ENCODE peak calls at places on chromosomes 1 and 21, in six cellular contexts. One of them, this sample, is unnamed.

GRCh38 chr1:183609313-183609712 is 19.1 kb upstream of the NCF2 start:
- DNase-seq in tibial artery: peak; percentile 82
- DNase-seq in adrenal gland: peak; percentile 35
- DNase-seq in esophagus squamous epithelium: no peak
- DNase-seq in left lung: peak; percentile 69
- DNase-seq in left ventricle myocardium inferior: peak; percentile 58
- DNase-seq in this sample: peak; percentile 44

GRCh38 chr1:194935864-194936263 is 1672.4 kb downstream of the KCNT2 start:
- DNase-seq in tibial artery: no peak
- DNase-seq in adrenal gland: no peak
- DNase-seq in esophagus squamous epithelium: no peak
- DNase-seq in left lung: no peak
- DNase-seq in left ventricle myocardium inferior: no peak
- DNase-seq in this sample: no peak

GRCh38 chr1:202656057-202656456 is 54.2 kb downstream of the SYT2 start:
- DNase-seq in tibial artery: no peak
- DNase-seq in adrenal gland: no peak
- DNase-seq in esophagus squamous epithelium: no peak
- DNase-seq in left lung: no peak
- DNase-seq in left ventricle myocardium inferior: no peak
- DNase-seq in this sample: no peak

GRCh38 chr1:191174298-191174697 is 696.6 kb upstream of the BRINP3 start:
- DNase-seq in tibial artery: no peak
- DNase-seq in adrenal gland: no peak
- DNase-seq in esophagus squamous epithelium: no peak
- DNase-seq in left lung: no peak
- DNase-seq in left ventricle myocardium inferior: no peak
- DNase-seq in this sample: no peak

GRCh38 chr21:39911286-39911685 is 44.0 kb downstream of the PCP4 start:
- DNase-seq in tibial artery: no peak
- DNase-seq in adrenal gland: no peak
- DNase-seq in esophagus squamous epithelium: no peak
- DNase-seq in left lung: no peak
- DNase-seq in left ventricle myocardium inferior: no peak
- DNase-seq in this sample: no peak

GRCh38 chr1:66275601-66276023 is 258.3 kb upstream of the SGIP1 start:
- DNase-seq in tibial artery: no peak
- DNase-seq in adrenal gland: peak; percentile 49
- DNase-seq in esophagus squamous epithelium: no peak
- DNase-seq in left lung: peak; percentile 63
- DNase-seq in left ventricle myocardium inferior: no peak
- DNase-seq in this sample: no peak

GRCh38 chr1:89821322-89822108 is 683 bp downstream of the LRRC8D start:
- DNase-seq in tibial artery: peak; percentile 67
- DNase-seq in adrenal gland: peak; percentile 38
- DNase-seq in esophagus squamous epithelium: no peak
- DNase-seq in left lung: peak; percentile 63
- DNase-seq in left ventricle myocardium inferior: peak; percentile 51
- DNase-seq in this sample: peak; percentile 42

GRCh38 chr1:84782311-84782771 is 92.1 kb upstream of the SSX2IP start:
- DNase-seq in tibial artery: no peak
- DNase-seq in adrenal gland: peak; percentile 43
- DNase-seq in esophagus squamous epithelium: no peak
- DNase-seq in left lung: peak; percentile 60
- DNase-seq in left ventricle myocardium inferior: peak; percentile 64
- DNase-seq in this sample: peak; percentile 69

GRCh38 chr1:119136401-119136800 is 4.1 kb downstream of the WARS2 start:
- DNase-seq in tibial artery: no peak
- DNase-seq in adrenal gland: no peak
- DNase-seq in esophagus squamous epithelium: no peak
- DNase-seq in left lung: no peak
- DNase-seq in left ventricle myocardium inferior: no peak
- DNase-seq in this sample: no peak

GRCh38 chr1:238191161-238191560 is 300.4 kb upstream of the ZP4 start:
- DNase-seq in tibial artery: no peak
- DNase-seq in adrenal gland: no peak
- DNase-seq in esophagus squamous epithelium: no peak
- DNase-seq in left lung: no peak
- DNase-seq in left ventricle myocardium inferior: no peak
- DNase-seq in this sample: no peak

GRCh38 chr1:35707253-35708178 is 11.2 kb downstream of the C1orf216 start:
- DNase-seq in tibial artery: no peak
- DNase-seq in adrenal gland: no peak
- DNase-seq in esophagus squamous epithelium: no peak
- DNase-seq in left lung: no peak
- DNase-seq in left ventricle myocardium inferior: peak; percentile 15
- DNase-seq in this sample: no peak

GRCh38 chr1:229199261-229199850 is 71.6 kb upstream of the RAB4A start:
- DNase-seq in tibial artery: no peak
- DNase-seq in adrenal gland: no peak
- DNase-seq in esophagus squamous epithelium: no peak
- DNase-seq in left lung: no peak
- DNase-seq in left ventricle myocardium inferior: no peak
- DNase-seq in this sample: no peak

GRCh38 chr1:152811050-152811449 is 721 bp upstream of the LCE1B start:
- DNase-seq in tibial artery: no peak
- DNase-seq in adrenal gland: no peak
- DNase-seq in esophagus squamous epithelium: no peak
- DNase-seq in left lung: no peak
- DNase-seq in left ventricle myocardium inferior: no peak
- DNase-seq in this sample: no peak
- H3K9me3 ChIP-seq in tibial artery: no peaks in the 10 kb centered on the region
- H3K9me3 ChIP-seq in adrenal gland: no peaks in the 10 kb centered on the region
- H3K9me3 ChIP-seq in esophagus squamous epithelium: no peaks in the 10 kb centered on the region
- H3K9me3 ChIP-seq in left lung: no peaks in the 10 kb centered on the region
- H3K9me3 ChIP-seq in left ventricle myocardium inferior: peaks cover 11% of the 10 kb centered on the region
- H3K9me3 ChIP-seq in this sample: no peaks in the 10 kb centered on the region

DNA sequence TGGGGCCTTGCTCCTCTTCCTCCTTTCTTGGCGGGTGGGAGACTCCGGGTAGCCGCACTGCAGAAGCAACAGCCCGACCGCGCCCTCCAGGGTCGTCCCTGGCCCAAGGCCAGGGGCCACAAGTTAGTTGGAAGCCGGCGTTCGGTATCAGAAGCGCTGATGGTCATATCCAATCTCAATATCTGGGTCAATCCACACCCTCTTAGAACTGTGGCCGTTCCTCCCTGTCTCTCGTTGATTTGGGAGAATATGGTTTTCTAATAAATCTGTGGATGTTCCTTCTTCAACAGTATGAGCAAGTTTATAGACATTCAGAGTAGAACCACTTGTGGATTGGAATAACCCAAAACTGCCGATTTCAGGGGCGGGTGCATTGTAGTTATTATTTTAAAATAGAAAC is 2.5 kb downstream of the OLIG2 start:
- DNase-seq in tibial artery: no peak
- DNase-seq in adrenal gland: no peak
- DNase-seq in esophagus squamous epithelium: no peak
- DNase-seq in left lung: no peak
- DNase-seq in left ventricle myocardium inferior: no peak
- DNase-seq in this sample: no peak
- H3K9me3 ChIP-seq in tibial artery: no peaks in the 10 kb centered on the region
- H3K9me3 ChIP-seq in adrenal gland: no peaks in the 10 kb centered on the region
- H3K9me3 ChIP-seq in esophagus squamous epithelium: no peaks in the 10 kb centered on the region
- H3K9me3 ChIP-seq in left lung: no peaks in the 10 kb centered on the region
- H3K9me3 ChIP-seq in left ventricle myocardium inferior: no peaks in the 10 kb centered on the region
- H3K9me3 ChIP-seq in this sample: no peaks in the 10 kb centered on the region

GRCh38 chr21:7957713-7958064 is 2563.7 kb upstream of the TPTE start:
- DNase-seq in tibial artery: no peak
- DNase-seq in adrenal gland: no peak
- DNase-seq in esophagus squamous epithelium: no peak
- DNase-seq in left lung: no peak
- DNase-seq in left ventricle myocardium inferior: no peak
- DNase-seq in this sample: no peak
- H3K9me3 ChIP-seq in tibial artery: peaks cover 80% of the 10 kb centered on the region
- H3K9me3 ChIP-seq in adrenal gland: no peaks in the 10 kb centered on the region
- H3K9me3 ChIP-seq in esophagus squamous epithelium: peaks cover 15% of the 10 kb centered on the region
- H3K9me3 ChIP-seq in left lung: peaks cover 100% of the 10 kb centered on the region
- H3K9me3 ChIP-seq in left ventricle myocardium inferior: no peaks in the 10 kb centered on the region
- H3K9me3 ChIP-seq in this sample: peaks cover 32% of the 10 kb centered on the region

GRCh38 chr1:49297783-49298182 is 521.1 kb upstream of the BEND5 start:
- DNase-seq in tibial artery: no peak
- DNase-seq in adrenal gland: no peak
- DNase-seq in esophagus squamous epithelium: no peak
- DNase-seq in left lung: no peak
- DNase-seq in left ventricle myocardium inferior: no peak
- DNase-seq in this sample: no peak
- H3K9me3 ChIP-seq in tibial artery: no peaks in the 10 kb centered on the region
- H3K9me3 ChIP-seq in adrenal gland: no peaks in the 10 kb centered on the region
- H3K9me3 ChIP-seq in esophagus squamous epithelium: no peaks in the 10 kb centered on the region
- H3K9me3 ChIP-seq in left lung: peaks cover 14% of the 10 kb centered on the region
- H3K9me3 ChIP-seq in left ventricle myocardium inferior: peaks cover 8% of the 10 kb centered on the region
- H3K9me3 ChIP-seq in this sample: no peaks in the 10 kb centered on the region

GRCh38 chr1:247222840-247223239 is 33.0 kb upstream of the VN1R5 start:
- DNase-seq in tibial artery: no peak
- DNase-seq in adrenal gland: no peak
- DNase-seq in esophagus squamous epithelium: no peak
- DNase-seq in left lung: no peak
- DNase-seq in left ventricle myocardium inferior: no peak
- DNase-seq in this sample: no peak
- H3K9me3 ChIP-seq in tibial artery: peaks cover 5% of the 10 kb centered on the region
- H3K9me3 ChIP-seq in adrenal gland: no peaks in the 10 kb centered on the region
- H3K9me3 ChIP-seq in esophagus squamous epithelium: no peaks in the 10 kb centered on the region
- H3K9me3 ChIP-seq in left lung: peaks cover 30% of the 10 kb centered on the region
- H3K9me3 ChIP-seq in left ventricle myocardium inferior: peaks cover 32% of the 10 kb centered on the region
- H3K9me3 ChIP-seq in this sample: no peaks in the 10 kb centered on the region

DNA sequence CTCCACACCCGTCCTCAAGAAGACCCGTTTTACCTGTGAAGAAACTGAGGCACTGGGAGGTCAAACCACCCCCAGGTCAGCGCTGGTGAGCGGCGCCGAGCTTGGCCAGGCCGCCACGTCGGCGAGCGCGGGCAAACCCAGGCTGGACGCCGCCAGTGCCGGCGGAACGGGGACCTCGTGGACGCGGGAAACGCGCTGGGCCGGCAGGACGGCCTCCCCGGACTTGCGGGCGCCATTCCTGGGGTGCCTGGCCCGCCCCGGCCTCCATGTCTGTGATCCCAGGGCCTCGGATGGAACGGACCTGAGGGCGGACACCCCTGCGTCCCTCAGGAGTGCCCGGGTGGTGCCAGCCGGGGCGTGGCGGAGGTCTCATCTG is 762 bp upstream of the SUMO3 start:
- DNase-seq in tibial artery: no peak
- DNase-seq in adrenal gland: no peak
- DNase-seq in esophagus squamous epithelium: no peak
- DNase-seq in left lung: no peak
- DNase-seq in left ventricle myocardium inferior: no peak
- DNase-seq in this sample: no peak
- H3K9me3 ChIP-seq in tibial artery: peaks cover 22% of the 10 kb centered on the region
- H3K9me3 ChIP-seq in adrenal gland: no peaks in the 10 kb centered on the region
- H3K9me3 ChIP-seq in esophagus squamous epithelium: no peaks in the 10 kb centered on the region
- H3K9me3 ChIP-seq in left lung: peaks cover 29% of the 10 kb centered on the region
- H3K9me3 ChIP-seq in left ventricle myocardium inferior: peaks cover 45% of the 10 kb centered on the region
- H3K9me3 ChIP-seq in this sample: no peaks in the 10 kb centered on the region